ENCODE peak calls at places on chromosomes 7 and 10, in four cellular contexts. K, Q, R and S are unnamed samples.

GRCh38 chr10:105206616-105207015 is 565.5 kb downstream of the SORCS3 start:
- DNase-seq in K (no peak), Q (no peak), R (no peak), S (no peak)

GRCh38 chr7:115060095-115060830 is 138.4 kb downstream of the MDFIC start:
- DNase-seq in K (no peak), Q (no peak), R (no peak), S (no peak)

GRCh38 chr10:33337335-33337854 is 2.9 kb upstream of the NRP1 start:
- DNase-seq in K (no peak), Q (no peak), R (no peak), S (no peak)

GRCh38 chr7:2175091-2175490 is 57.7 kb downstream of the MAD1L1 start:
- DNase-seq in K (no peak), Q (no peak), R (no peak), S (no peak)

GRCh38 chr7:147089608-147090007 is 973.0 kb downstream of the CNTNAP2 start:
- DNase-seq in K (no peak), Q (no peak), R (no peak), S (no peak)

GRCh38 chr7:36232555-36232954 is 79.5 kb downstream of the EEPD1 start:
- DNase-seq in K (no peak), Q (no peak), R (no peak), S (no peak)

GRCh38 chr7:72152171-72153131 is 259.7 kb downstream of the CALN1 start:
- DNase-seq in K (no peak), Q (no peak), R (no peak), S (no peak)

GRCh38 chr7:112252691-112253090 is 46.2 kb downstream of the ZNF277 start:
- DNase-seq in K (peak), Q (no peak), R (no peak), S (no peak)

GRCh38 chr7:2202361-2202761 is 30.4 kb downstream of the MAD1L1 start:
- DNase-seq in K (peak), Q (no peak), R (no peak), S (no peak)

GRCh38 chr10:124043310-124044142 is 49.9 kb downstream of the CHST15 start:
- DNase-seq in K (no peak), Q (no peak), R (no peak), S (no peak)

GRCh38 chr7:64887756-64888508 is 15.1 kb upstream of the ZNF273 start:
- DNase-seq in K (peak), Q (no peak), R (peak), S (peak)

GRCh38 chr7:128836729-128837348 is 6.6 kb downstream of the FLNC start:
- DNase-seq in K (no peak), Q (no peak), R (no peak), S (no peak)

GRCh38 chr7:129285195-129285594 is 60.4 kb downstream of the AHCYL2 start:
- DNase-seq in K (no peak), Q (no peak), R (no peak), S (no peak)